ENCODE peak calls at places on chromosomes 6 and 20, in seven cellular contexts. E is cardiac muscle cell; Q is psoas muscle; C is sigmoid colon; K is fibroblast of mammary gland; D is CD8-positive, alpha-beta T cell; J is IMR-90. I is an unnamed sample.

GRCh38 chr6:51949451-51949850 is 138.0 kb downstream of the PKHD1 start:
- DNase-seq in E (no peak), Q (no peak), C (no peak), K (no peak), D (no peak), J (no peak), I (no peak)

GRCh38 chr6:113513086-113513485 is 344.1 kb upstream of the MARCKS start:
- DNase-seq in E (no peak), Q (no peak), C (no peak), K (no peak), D (no peak), J (no peak), I (no peak)

GRCh38 chr20:60115452-60115851 is 157.2 kb downstream of the CDH26 start:
- DNase-seq in E (no peak), Q (no peak), C (no peak), K (no peak), D (no peak), J (no peak), I (peak; percentile 3)

GRCh38 chr6:15929685-15930084 is 199.2 kb upstream of the MYLIP start:
- DNase-seq in E (peak; percentile 38), Q (no peak), C (no peak), K (no peak), D (no peak), J (no peak), I (no peak)

GRCh38 chr6:167275436-167275835 is 15.7 kb upstream of the UNC93A start:
- DNase-seq in E (no peak), Q (no peak), C (no peak), K (no peak), D (no peak), J (no peak), I (no peak)

GRCh38 chr20:4748847-4749246 is 27.1 kb downstream of the PRND start:
- DNase-seq in E (no peak), Q (no peak), C (no peak), K (no peak), D (no peak), J (no peak), I (no peak)

GRCh38 chr6:15474196-15474595 is 188.6 kb downstream of the DTNBP1 start:
- DNase-seq in E (peak; percentile 66), Q (no peak), C (no peak), K (peak; percentile 79), D (no peak), J (peak; percentile 70), I (peak; percentile 35)

GRCh38 chr6:50030777-50031562 is 9.2 kb upstream of the DEFB110 start:
- DNase-seq in E (no peak), Q (no peak), C (no peak), K (peak; percentile 1), D (no peak), J (peak; percentile 5), I (no peak)

GRCh38 chr20:33005132-33005566 is 916 bp upstream of the SUN5 start:
- DNase-seq in E (peak; percentile 7), Q (no peak), C (no peak), K (peak; percentile 25), D (peak; percentile 38), J (peak; percentile 15), I (no peak)

GRCh38 chr6:168190646-168191443 is 111.8 kb upstream of the FRMD1 start:
- DNase-seq in E (no peak), Q (no peak), C (peak; percentile 48), K (no peak), D (no peak), J (no peak), I (no peak)

GRCh38 chr6:31578058-31578457 is 2.7 kb downstream of the TNF start:
- DNase-seq in E (no peak), Q (no peak), C (no peak), K (no peak), D (no peak), J (no peak), I (no peak)

GRCh38 chr20:62643521-62644043 is 1.3 kb downstream of the SLCO4A1 start:
- DNase-seq in E (no peak), Q (no peak), C (no peak), K (peak; percentile 10), D (no peak), J (peak; percentile 18), I (no peak)

GRCh38 chr6:12608016-12608860 is 108.3 kb upstream of the PHACTR1 start:
- DNase-seq in E (peak; percentile 41), Q (no peak), C (no peak), K (no peak), D (no peak), J (peak; percentile 40), I (peak; percentile 25)

GRCh38 chr6:42727084-42727601 is 4.7 kb upstream of the PRPH2 start:
- DNase-seq in E (peak; percentile 57), Q (peak; percentile 67), C (peak; percentile 79), K (no peak), D (no peak), J (peak; percentile 21), I (no peak)

GRCh38 chr6:152207915-152208714 is 400.6 kb downstream of the ESR1 start:
- DNase-seq in E (no peak), Q (no peak), C (no peak), K (no peak), D (no peak), J (no peak), I (no peak)

GRCh38 chr6:17705778-17706579 is 746 bp downstream of the NUP153 start:
- DNase-seq in E (peak; percentile 70), Q (peak; percentile 80), C (peak; percentile 81), K (peak; percentile 65), D (peak; percentile 78), J (peak; percentile 67), I (peak; percentile 60)

GRCh38 chr6:36929152-36929551 is 25.4 kb upstream of the PI16 start:
- DNase-seq in E (no peak), Q (no peak), C (no peak), K (no peak), D (no peak), J (no peak), I (no peak)

DNA sequence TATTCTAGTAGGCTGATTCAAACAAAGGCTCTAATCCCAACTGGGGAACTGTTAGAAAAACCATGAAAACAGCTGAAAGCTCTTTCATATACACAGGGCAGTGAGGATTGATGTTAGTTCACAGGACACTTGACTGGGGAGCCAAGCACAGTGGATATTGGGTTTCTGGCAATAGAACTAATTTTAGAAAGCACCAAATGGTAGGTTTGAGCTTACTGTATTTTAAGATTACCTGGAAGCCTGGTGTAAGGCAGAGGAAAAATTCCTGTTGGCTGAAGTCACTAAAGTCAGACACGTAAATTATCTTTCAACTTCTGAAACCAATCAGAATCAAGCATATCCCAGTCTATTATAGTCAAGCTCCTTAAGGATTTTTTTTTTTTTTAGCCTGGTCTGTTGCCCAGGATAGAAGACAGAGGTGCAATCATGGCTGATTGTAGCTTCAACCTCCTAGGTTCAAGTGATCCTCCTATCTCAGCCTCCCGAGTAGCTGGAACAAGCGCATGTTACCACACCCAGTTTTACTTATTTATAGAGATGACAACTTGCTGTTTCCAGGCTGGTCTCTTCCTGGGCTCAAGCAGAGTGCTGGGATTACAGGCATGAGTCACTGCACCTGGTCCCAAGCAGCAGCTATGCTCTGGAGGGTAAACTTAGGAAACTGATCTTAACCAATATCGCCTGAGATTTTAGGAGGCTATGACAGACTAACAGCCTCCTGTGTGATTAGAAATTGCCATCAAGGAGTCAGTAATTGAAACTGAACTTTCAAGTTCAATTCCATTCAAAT is 32.5 kb upstream of the SYNCRIP start:
- DNase-seq in E (peak; percentile 54), Q (peak; percentile 77), C (no peak), K (peak; percentile 85), D (no peak), J (peak; percentile 84), I (peak; percentile 84)
- H3K4me3 ChIP-seq in E (peak overlapping the region; percentile 91), Q (peak overlapping the region; percentile 94), C (peak overlapping the region; percentile 87), K (peak overlapping the region; percentile 99), D (no peak overlapping the region), J (peak overlapping the region; percentile 75), I (peak overlapping the region; percentile 96)

GRCh38 chr20:43409041-43409913 is 48.4 kb upstream of the SRSF6 start:
- DNase-seq in E (peak; percentile 74), Q (no peak), C (no peak), K (peak; percentile 53), D (no peak), J (peak; percentile 52), I (peak; percentile 53)

DNA sequence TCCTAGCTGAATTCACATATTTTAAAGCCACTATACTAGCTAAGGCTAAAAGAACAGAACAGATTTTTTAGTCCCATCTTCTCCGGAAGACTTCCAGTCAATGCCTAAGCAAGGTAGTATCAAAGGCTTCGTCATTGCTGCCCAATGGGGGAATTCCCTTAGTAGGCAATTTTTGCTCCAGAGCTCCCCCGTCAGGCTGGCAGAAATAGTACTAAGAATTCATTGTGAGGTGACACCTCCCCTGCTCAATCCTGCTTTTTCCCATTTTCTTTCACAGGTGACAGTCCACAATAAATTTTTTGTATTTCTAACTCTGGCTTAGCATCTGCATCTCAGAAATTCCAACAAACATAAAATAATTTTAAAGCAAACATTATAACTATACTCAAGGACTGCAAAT is 52.8 kb upstream of the SRSF6 start:
- DNase-seq in E (peak; percentile 27), Q (no peak), C (no peak), K (peak; percentile 31), D (no peak), J (no peak), I (no peak)
- TF ChIP-seq CTCF in E (peak; percentile 55), Q (no peak), C (no peak), K (peak; percentile 55), D (no peak), J (peak; percentile 12), I (peak; percentile 22)

DNA sequence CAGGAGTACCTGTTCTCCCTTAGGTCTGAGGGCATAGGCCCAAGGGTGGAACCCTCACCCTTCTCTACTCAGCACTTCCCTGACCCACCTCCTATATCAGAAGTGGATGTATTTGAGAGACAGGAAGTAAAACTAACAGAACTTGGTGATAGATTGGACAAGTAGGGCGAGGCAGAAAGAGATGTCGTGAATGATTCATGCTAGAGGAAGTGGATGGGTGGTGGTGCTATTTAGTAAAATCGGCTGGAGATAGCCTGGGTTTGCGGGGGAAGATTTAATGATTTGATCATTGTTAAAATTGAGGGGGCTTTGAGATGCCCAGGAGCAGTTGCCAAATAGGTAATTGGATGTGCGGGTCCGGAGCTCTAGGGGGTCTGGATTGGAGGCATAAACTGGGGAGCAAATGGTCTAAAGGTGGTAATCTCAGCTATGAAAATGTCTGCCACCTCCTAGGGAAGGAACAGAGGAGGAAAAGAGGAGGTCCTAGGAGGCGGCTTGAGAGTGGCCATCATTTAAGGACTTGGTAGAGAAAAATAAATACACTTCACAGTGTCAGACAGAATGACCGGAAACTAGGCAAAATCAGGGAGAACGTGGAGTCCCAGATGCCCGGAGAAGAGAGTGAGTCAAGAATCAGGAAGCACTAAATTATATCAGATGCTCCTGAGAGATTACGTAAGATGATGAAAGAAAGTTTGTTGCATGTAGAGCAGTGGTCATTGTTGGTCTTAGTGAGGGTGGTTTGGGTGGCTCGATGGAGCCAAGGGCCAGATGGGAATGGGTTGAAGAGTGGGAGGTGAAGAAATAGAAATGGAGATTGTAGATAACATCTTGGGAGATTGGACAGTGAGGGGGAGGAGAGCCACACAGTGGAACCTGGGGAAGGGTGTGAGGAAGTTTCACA is 142.0 kb downstream of the CEP57L1 start:
- DNase-seq in E (peak; percentile 40), Q (no peak), C (no peak), K (peak; percentile 88), D (no peak), J (no peak), I (peak; percentile 37)
- H3K4me3 ChIP-seq in E (no peak overlapping the region), Q (no peak overlapping the region), C (no peak overlapping the region), K (no peak overlapping the region), D (no peak overlapping the region), J (no peak overlapping the region), I (no peak overlapping the region)

DNA sequence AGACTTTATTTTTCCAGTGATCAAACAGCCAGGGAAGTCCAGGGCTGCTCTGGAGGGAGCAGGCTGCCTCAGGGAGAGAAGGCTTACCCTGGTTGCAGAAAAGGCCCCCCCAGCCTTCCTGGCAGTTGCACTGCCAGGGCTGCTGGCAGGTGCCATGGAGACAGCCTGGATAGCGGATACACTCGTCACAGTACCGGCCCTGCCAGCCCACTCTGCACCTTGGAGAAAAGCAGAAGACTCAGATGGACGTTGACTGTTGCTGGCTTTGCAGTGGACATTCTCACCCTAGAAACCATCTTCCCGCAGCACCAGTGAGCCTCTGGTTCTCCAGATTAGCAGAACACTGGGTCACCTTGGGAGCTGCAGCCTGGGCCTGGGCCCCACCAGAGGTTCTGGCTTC is 5.4 kb downstream of the DLL1 start:
- DNase-seq in E (no peak), Q (peak; percentile 32), C (peak; percentile 45), K (no peak), D (no peak), J (no peak), I (no peak)
- TF ChIP-seq CTCF in E (no peak), Q (no peak), C (no peak), K (no peak), D (no peak), J (no peak), I (no peak)

I was measured in fibroblast of villous mesenchyme.